ENCODE peak calls at places on chromosomes 11 and 22, in ten cellular contexts. One of them, this sample, is unnamed.
A peak's percentile ranks its signal among the peaks of the same experiment; 100 is the strongest.

GRCh38 chr11:69260622-69261021 is 33.3 kb upstream of the MYEOV start:
- DNase-seq in HCEC 1CT: no peak
- DNase-seq in stimulated activated CD4-positive, alpha-beta T cell treated with anti-CD3 and anti-CD28 coated beads, Interleukin-4, amount 100 ng/mL, for 48 hours: no peak
- DNase-seq in stomach: no peak
- DNase-seq in left ventricle myocardium inferior: no peak
- DNase-seq in pons: no peak
- DNase-seq in body of pancreas: no peak
- DNase-seq in activated T-helper 1 cell treated with anti-CD3 and anti-CD28 coated beads, Interleukin-12 subunit alpha, Interleukin-12 subunit beta, Interleukin-2, Interleukin-4 antibody, amounts not matched to agents 30 ng/mL and 10 ng/mL and 1 ng/mL, durations not matched to agents 14 hours and 24 hours and 36 hours: no peak
- DNase-seq in activated CD4-positive, alpha-beta T cell treated with anti-CD3 and anti-CD28 coated beads for 24 hours: no peak
- DNase-seq in NCI-H1092: no peak
- DNase-seq in this sample: no peak

GRCh38 chr11:59283311-59283710 is 70.6 kb upstream of the MPEG1 start:
- DNase-seq in HCEC 1CT: no peak
- DNase-seq in stimulated activated CD4-positive, alpha-beta T cell treated with anti-CD3 and anti-CD28 coated beads, Interleukin-4, amount 100 ng/mL, for 48 hours: no peak
- DNase-seq in stomach: no peak
- DNase-seq in left ventricle myocardium inferior: no peak
- DNase-seq in pons: no peak
- DNase-seq in body of pancreas: no peak
- DNase-seq in activated T-helper 1 cell treated with anti-CD3 and anti-CD28 coated beads, Interleukin-12 subunit alpha, Interleukin-12 subunit beta, Interleukin-2, Interleukin-4 antibody, amounts not matched to agents 30 ng/mL and 10 ng/mL and 1 ng/mL, durations not matched to agents 14 hours and 24 hours and 36 hours: no peak
- DNase-seq in activated CD4-positive, alpha-beta T cell treated with anti-CD3 and anti-CD28 coated beads for 24 hours: no peak
- DNase-seq in NCI-H1092: no peak
- DNase-seq in this sample: no peak

GRCh38 chr11:113894421-113894996 is 10.1 kb upstream of the HTR3B start:
- DNase-seq in HCEC 1CT: no peak
- DNase-seq in stimulated activated CD4-positive, alpha-beta T cell treated with anti-CD3 and anti-CD28 coated beads, Interleukin-4, amount 100 ng/mL, for 48 hours: no peak
- DNase-seq in stomach: no peak
- DNase-seq in left ventricle myocardium inferior: no peak
- DNase-seq in pons: no peak
- DNase-seq in body of pancreas: no peak
- DNase-seq in activated T-helper 1 cell treated with anti-CD3 and anti-CD28 coated beads, Interleukin-12 subunit alpha, Interleukin-12 subunit beta, Interleukin-2, Interleukin-4 antibody, amounts not matched to agents 30 ng/mL and 10 ng/mL and 1 ng/mL, durations not matched to agents 14 hours and 24 hours and 36 hours: no peak
- DNase-seq in activated CD4-positive, alpha-beta T cell treated with anti-CD3 and anti-CD28 coated beads for 24 hours: no peak
- DNase-seq in NCI-H1092: no peak
- DNase-seq in this sample: no peak

GRCh38 chr11:44305149-44305642 is 4.7 kb downstream of the ALX4 start:
- DNase-seq in HCEC 1CT: no peak
- DNase-seq in stimulated activated CD4-positive, alpha-beta T cell treated with anti-CD3 and anti-CD28 coated beads, Interleukin-4, amount 100 ng/mL, for 48 hours: no peak
- DNase-seq in stomach: no peak
- DNase-seq in left ventricle myocardium inferior: no peak
- DNase-seq in pons: no peak
- DNase-seq in body of pancreas: no peak
- DNase-seq in activated T-helper 1 cell treated with anti-CD3 and anti-CD28 coated beads, Interleukin-12 subunit alpha, Interleukin-12 subunit beta, Interleukin-2, Interleukin-4 antibody, amounts not matched to agents 30 ng/mL and 10 ng/mL and 1 ng/mL, durations not matched to agents 14 hours and 24 hours and 36 hours: no peak
- DNase-seq in activated CD4-positive, alpha-beta T cell treated with anti-CD3 and anti-CD28 coated beads for 24 hours: no peak
- DNase-seq in NCI-H1092: no peak
- DNase-seq in this sample: no peak

GRCh38 chr22:35649026-35649553 is 844 bp downstream of the APOL6 start:
- DNase-seq in HCEC 1CT: no peak
- DNase-seq in stimulated activated CD4-positive, alpha-beta T cell treated with anti-CD3 and anti-CD28 coated beads, Interleukin-4, amount 100 ng/mL, for 48 hours: no peak
- DNase-seq in stomach: no peak
- DNase-seq in left ventricle myocardium inferior: no peak
- DNase-seq in pons: no peak
- DNase-seq in body of pancreas: no peak
- DNase-seq in activated T-helper 1 cell treated with anti-CD3 and anti-CD28 coated beads, Interleukin-12 subunit alpha, Interleukin-12 subunit beta, Interleukin-2, Interleukin-4 antibody, amounts not matched to agents 30 ng/mL and 10 ng/mL and 1 ng/mL, durations not matched to agents 14 hours and 24 hours and 36 hours: no peak
- DNase-seq in activated CD4-positive, alpha-beta T cell treated with anti-CD3 and anti-CD28 coated beads for 24 hours: no peak
- DNase-seq in NCI-H1092: no peak
- DNase-seq in this sample: no peak

GRCh38 chr22:20422965-20423635 is 14.5 kb downstream of the SCARF2 start:
- DNase-seq in HCEC 1CT: no peak
- DNase-seq in stimulated activated CD4-positive, alpha-beta T cell treated with anti-CD3 and anti-CD28 coated beads, Interleukin-4, amount 100 ng/mL, for 48 hours: no peak
- DNase-seq in stomach: peak; percentile 78
- DNase-seq in left ventricle myocardium inferior: peak; percentile 80
- DNase-seq in pons: peak; percentile 90
- DNase-seq in body of pancreas: peak; percentile 77
- DNase-seq in activated T-helper 1 cell treated with anti-CD3 and anti-CD28 coated beads, Interleukin-12 subunit alpha, Interleukin-12 subunit beta, Interleukin-2, Interleukin-4 antibody, amounts not matched to agents 30 ng/mL and 10 ng/mL and 1 ng/mL, durations not matched to agents 14 hours and 24 hours and 36 hours: no peak
- DNase-seq in activated CD4-positive, alpha-beta T cell treated with anti-CD3 and anti-CD28 coated beads for 24 hours: no peak
- DNase-seq in NCI-H1092: no peak
- DNase-seq in this sample: peak; percentile 85

GRCh38 chr22:48305726-48306235 is 1521.9 kb downstream of the BRD1 start:
- DNase-seq in HCEC 1CT: no peak
- DNase-seq in stimulated activated CD4-positive, alpha-beta T cell treated with anti-CD3 and anti-CD28 coated beads, Interleukin-4, amount 100 ng/mL, for 48 hours: no peak
- DNase-seq in stomach: no peak
- DNase-seq in left ventricle myocardium inferior: no peak
- DNase-seq in pons: no peak
- DNase-seq in body of pancreas: no peak
- DNase-seq in activated T-helper 1 cell treated with anti-CD3 and anti-CD28 coated beads, Interleukin-12 subunit alpha, Interleukin-12 subunit beta, Interleukin-2, Interleukin-4 antibody, amounts not matched to agents 30 ng/mL and 10 ng/mL and 1 ng/mL, durations not matched to agents 14 hours and 24 hours and 36 hours: no peak
- DNase-seq in activated CD4-positive, alpha-beta T cell treated with anti-CD3 and anti-CD28 coated beads for 24 hours: no peak
- DNase-seq in NCI-H1092: no peak
- DNase-seq in this sample: no peak

GRCh38 chr11:114790910-114791309 is 112.6 kb downstream of the NXPE2 start:
- DNase-seq in HCEC 1CT: no peak
- DNase-seq in stimulated activated CD4-positive, alpha-beta T cell treated with anti-CD3 and anti-CD28 coated beads, Interleukin-4, amount 100 ng/mL, for 48 hours: no peak
- DNase-seq in stomach: no peak
- DNase-seq in left ventricle myocardium inferior: no peak
- DNase-seq in pons: no peak
- DNase-seq in body of pancreas: no peak
- DNase-seq in activated T-helper 1 cell treated with anti-CD3 and anti-CD28 coated beads, Interleukin-12 subunit alpha, Interleukin-12 subunit beta, Interleukin-2, Interleukin-4 antibody, amounts not matched to agents 30 ng/mL and 10 ng/mL and 1 ng/mL, durations not matched to agents 14 hours and 24 hours and 36 hours: no peak
- DNase-seq in activated CD4-positive, alpha-beta T cell treated with anti-CD3 and anti-CD28 coated beads for 24 hours: no peak
- DNase-seq in NCI-H1092: no peak
- DNase-seq in this sample: no peak

GRCh38 chr22:28855355-28856094 is 27.8 kb upstream of the ZNRF3 start:
- DNase-seq in HCEC 1CT: peak; percentile 36
- DNase-seq in stimulated activated CD4-positive, alpha-beta T cell treated with anti-CD3 and anti-CD28 coated beads, Interleukin-4, amount 100 ng/mL, for 48 hours: peak; percentile 4
- DNase-seq in stomach: peak; percentile 42
- DNase-seq in left ventricle myocardium inferior: no peak
- DNase-seq in pons: peak; percentile 71
- DNase-seq in body of pancreas: peak; percentile 59
- DNase-seq in activated T-helper 1 cell treated with anti-CD3 and anti-CD28 coated beads, Interleukin-12 subunit alpha, Interleukin-12 subunit beta, Interleukin-2, Interleukin-4 antibody, amounts not matched to agents 30 ng/mL and 10 ng/mL and 1 ng/mL, durations not matched to agents 14 hours and 24 hours and 36 hours: peak; percentile 11
- DNase-seq in activated CD4-positive, alpha-beta T cell treated with anti-CD3 and anti-CD28 coated beads for 24 hours: peak; percentile 45
- DNase-seq in NCI-H1092: peak; percentile 2
- DNase-seq in this sample: peak; percentile 63

GRCh38 chr22:37904572-37905533 is 1.2 kb upstream of the MICALL1 start:
- DNase-seq in HCEC 1CT: peak; percentile 97
- DNase-seq in stimulated activated CD4-positive, alpha-beta T cell treated with anti-CD3 and anti-CD28 coated beads, Interleukin-4, amount 100 ng/mL, for 48 hours: peak; percentile 8
- DNase-seq in stomach: peak; percentile 65
- DNase-seq in left ventricle myocardium inferior: peak; percentile 29
- DNase-seq in pons: peak; percentile 49
- DNase-seq in body of pancreas: peak; percentile 26
- DNase-seq in activated T-helper 1 cell treated with anti-CD3 and anti-CD28 coated beads, Interleukin-12 subunit alpha, Interleukin-12 subunit beta, Interleukin-2, Interleukin-4 antibody, amounts not matched to agents 30 ng/mL and 10 ng/mL and 1 ng/mL, durations not matched to agents 14 hours and 24 hours and 36 hours: no peak
- DNase-seq in activated CD4-positive, alpha-beta T cell treated with anti-CD3 and anti-CD28 coated beads for 24 hours: no peak
- DNase-seq in NCI-H1092: no peak
- DNase-seq in this sample: peak; percentile 68

GRCh38 chr11:57977709-57978108 is 46.0 kb upstream of the OR9Q1 start:
- DNase-seq in HCEC 1CT: no peak
- DNase-seq in stimulated activated CD4-positive, alpha-beta T cell treated with anti-CD3 and anti-CD28 coated beads, Interleukin-4, amount 100 ng/mL, for 48 hours: no peak
- DNase-seq in stomach: peak; percentile 66
- DNase-seq in left ventricle myocardium inferior: no peak
- DNase-seq in pons: no peak
- DNase-seq in body of pancreas: peak; percentile 56
- DNase-seq in activated T-helper 1 cell treated with anti-CD3 and anti-CD28 coated beads, Interleukin-12 subunit alpha, Interleukin-12 subunit beta, Interleukin-2, Interleukin-4 antibody, amounts not matched to agents 30 ng/mL and 10 ng/mL and 1 ng/mL, durations not matched to agents 14 hours and 24 hours and 36 hours: no peak
- DNase-seq in activated CD4-positive, alpha-beta T cell treated with anti-CD3 and anti-CD28 coated beads for 24 hours: no peak
- DNase-seq in NCI-H1092: no peak
- DNase-seq in this sample: no peak

GRCh38 chr22:36925388-36926290 is 12.2 kb downstream of the CSF2RB start:
- DNase-seq in HCEC 1CT: peak; percentile 50
- DNase-seq in stimulated activated CD4-positive, alpha-beta T cell treated with anti-CD3 and anti-CD28 coated beads, Interleukin-4, amount 100 ng/mL, for 48 hours: no peak
- DNase-seq in stomach: no peak
- DNase-seq in left ventricle myocardium inferior: no peak
- DNase-seq in pons: no peak
- DNase-seq in body of pancreas: no peak
- DNase-seq in activated T-helper 1 cell treated with anti-CD3 and anti-CD28 coated beads, Interleukin-12 subunit alpha, Interleukin-12 subunit beta, Interleukin-2, Interleukin-4 antibody, amounts not matched to agents 30 ng/mL and 10 ng/mL and 1 ng/mL, durations not matched to agents 14 hours and 24 hours and 36 hours: no peak
- DNase-seq in activated CD4-positive, alpha-beta T cell treated with anti-CD3 and anti-CD28 coated beads for 24 hours: no peak
- DNase-seq in NCI-H1092: no peak
- DNase-seq in this sample: no peak

GRCh38 chr11:16902979-16903378 is 111.2 kb downstream of the PLEKHA7 start:
- DNase-seq in HCEC 1CT: peak; percentile 31
- DNase-seq in stimulated activated CD4-positive, alpha-beta T cell treated with anti-CD3 and anti-CD28 coated beads, Interleukin-4, amount 100 ng/mL, for 48 hours: no peak
- DNase-seq in stomach: no peak
- DNase-seq in left ventricle myocardium inferior: no peak
- DNase-seq in pons: no peak
- DNase-seq in body of pancreas: no peak
- DNase-seq in activated T-helper 1 cell treated with anti-CD3 and anti-CD28 coated beads, Interleukin-12 subunit alpha, Interleukin-12 subunit beta, Interleukin-2, Interleukin-4 antibody, amounts not matched to agents 30 ng/mL and 10 ng/mL and 1 ng/mL, durations not matched to agents 14 hours and 24 hours and 36 hours: no peak
- DNase-seq in activated CD4-positive, alpha-beta T cell treated with anti-CD3 and anti-CD28 coated beads for 24 hours: no peak
- DNase-seq in NCI-H1092: no peak
- DNase-seq in this sample: no peak

GRCh38 chr11:99199336-99199735 is 178.6 kb downstream of the CNTN5 start:
- DNase-seq in HCEC 1CT: no peak
- DNase-seq in stimulated activated CD4-positive, alpha-beta T cell treated with anti-CD3 and anti-CD28 coated beads, Interleukin-4, amount 100 ng/mL, for 48 hours: no peak
- DNase-seq in stomach: no peak
- DNase-seq in left ventricle myocardium inferior: no peak
- DNase-seq in pons: peak; percentile 37
- DNase-seq in body of pancreas: no peak
- DNase-seq in activated T-helper 1 cell treated with anti-CD3 and anti-CD28 coated beads, Interleukin-12 subunit alpha, Interleukin-12 subunit beta, Interleukin-2, Interleukin-4 antibody, amounts not matched to agents 30 ng/mL and 10 ng/mL and 1 ng/mL, durations not matched to agents 14 hours and 24 hours and 36 hours: no peak
- DNase-seq in activated CD4-positive, alpha-beta T cell treated with anti-CD3 and anti-CD28 coated beads for 24 hours: no peak
- DNase-seq in NCI-H1092: no peak
- DNase-seq in this sample: peak; percentile 22

GRCh38 chr11:31815743-31816466 is 4.8 kb upstream of the PAX6 start:
- DNase-seq in HCEC 1CT: no peak
- DNase-seq in stimulated activated CD4-positive, alpha-beta T cell treated with anti-CD3 and anti-CD28 coated beads, Interleukin-4, amount 100 ng/mL, for 48 hours: no peak
- DNase-seq in stomach: no peak
- DNase-seq in left ventricle myocardium inferior: no peak
- DNase-seq in pons: no peak
- DNase-seq in body of pancreas: no peak
- DNase-seq in activated T-helper 1 cell treated with anti-CD3 and anti-CD28 coated beads, Interleukin-12 subunit alpha, Interleukin-12 subunit beta, Interleukin-2, Interleukin-4 antibody, amounts not matched to agents 30 ng/mL and 10 ng/mL and 1 ng/mL, durations not matched to agents 14 hours and 24 hours and 36 hours: no peak
- DNase-seq in activated CD4-positive, alpha-beta T cell treated with anti-CD3 and anti-CD28 coated beads for 24 hours: no peak
- DNase-seq in NCI-H1092: no peak
- DNase-seq in this sample: no peak

GRCh38 chr22:38109391-38110000 is 988 bp downstream of the BAIAP2L2 start:
- DNase-seq in HCEC 1CT: no peak
- DNase-seq in stimulated activated CD4-positive, alpha-beta T cell treated with anti-CD3 and anti-CD28 coated beads, Interleukin-4, amount 100 ng/mL, for 48 hours: no peak
- DNase-seq in stomach: no peak
- DNase-seq in left ventricle myocardium inferior: no peak
- DNase-seq in pons: no peak
- DNase-seq in body of pancreas: peak; percentile 25
- DNase-seq in activated T-helper 1 cell treated with anti-CD3 and anti-CD28 coated beads, Interleukin-12 subunit alpha, Interleukin-12 subunit beta, Interleukin-2, Interleukin-4 antibody, amounts not matched to agents 30 ng/mL and 10 ng/mL and 1 ng/mL, durations not matched to agents 14 hours and 24 hours and 36 hours: no peak
- DNase-seq in activated CD4-positive, alpha-beta T cell treated with anti-CD3 and anti-CD28 coated beads for 24 hours: no peak
- DNase-seq in NCI-H1092: no peak
- DNase-seq in this sample: no peak

GRCh38 chr11:67504023-67504949 is 877 bp downstream of the PITPNM1 start:
- DNase-seq in HCEC 1CT: no peak
- DNase-seq in stimulated activated CD4-positive, alpha-beta T cell treated with anti-CD3 and anti-CD28 coated beads, Interleukin-4, amount 100 ng/mL, for 48 hours: no peak
- DNase-seq in stomach: no peak
- DNase-seq in left ventricle myocardium inferior: no peak
- DNase-seq in pons: no peak
- DNase-seq in body of pancreas: peak; percentile 50
- DNase-seq in activated T-helper 1 cell treated with anti-CD3 and anti-CD28 coated beads, Interleukin-12 subunit alpha, Interleukin-12 subunit beta, Interleukin-2, Interleukin-4 antibody, amounts not matched to agents 30 ng/mL and 10 ng/mL and 1 ng/mL, durations not matched to agents 14 hours and 24 hours and 36 hours: peak; percentile 34
- DNase-seq in activated CD4-positive, alpha-beta T cell treated with anti-CD3 and anti-CD28 coated beads for 24 hours: no peak
- DNase-seq in NCI-H1092: no peak
- DNase-seq in this sample: peak; percentile 4

GRCh38 chr22:43408009-43408408 is 3.8 kb upstream of the MPPED1 start:
- DNase-seq in HCEC 1CT: no peak
- DNase-seq in stimulated activated CD4-positive, alpha-beta T cell treated with anti-CD3 and anti-CD28 coated beads, Interleukin-4, amount 100 ng/mL, for 48 hours: no peak
- DNase-seq in stomach: no peak
- DNase-seq in left ventricle myocardium inferior: no peak
- DNase-seq in pons: no peak
- DNase-seq in body of pancreas: no peak
- DNase-seq in activated T-helper 1 cell treated with anti-CD3 and anti-CD28 coated beads, Interleukin-12 subunit alpha, Interleukin-12 subunit beta, Interleukin-2, Interleukin-4 antibody, amounts not matched to agents 30 ng/mL and 10 ng/mL and 1 ng/mL, durations not matched to agents 14 hours and 24 hours and 36 hours: no peak
- DNase-seq in activated CD4-positive, alpha-beta T cell treated with anti-CD3 and anti-CD28 coated beads for 24 hours: no peak
- DNase-seq in NCI-H1092: no peak
- DNase-seq in this sample: no peak

GRCh38 chr11:44946268-44946667 is 4.4 kb downstream of the TP53I11 start:
- DNase-seq in HCEC 1CT: no peak
- DNase-seq in stimulated activated CD4-positive, alpha-beta T cell treated with anti-CD3 and anti-CD28 coated beads, Interleukin-4, amount 100 ng/mL, for 48 hours: no peak
- DNase-seq in stomach: no peak
- DNase-seq in left ventricle myocardium inferior: peak; percentile 87
- DNase-seq in pons: no peak
- DNase-seq in body of pancreas: peak; percentile 46
- DNase-seq in activated T-helper 1 cell treated with anti-CD3 and anti-CD28 coated beads, Interleukin-12 subunit alpha, Interleukin-12 subunit beta, Interleukin-2, Interleukin-4 antibody, amounts not matched to agents 30 ng/mL and 10 ng/mL and 1 ng/mL, durations not matched to agents 14 hours and 24 hours and 36 hours: no peak
- DNase-seq in activated CD4-positive, alpha-beta T cell treated with anti-CD3 and anti-CD28 coated beads for 24 hours: no peak
- DNase-seq in NCI-H1092: no peak
- DNase-seq in this sample: no peak

GRCh38 chr11:69275178-69275577 is 18.8 kb upstream of the MYEOV start:
- DNase-seq in HCEC 1CT: no peak
- DNase-seq in stimulated activated CD4-positive, alpha-beta T cell treated with anti-CD3 and anti-CD28 coated beads, Interleukin-4, amount 100 ng/mL, for 48 hours: no peak
- DNase-seq in stomach: no peak
- DNase-seq in left ventricle myocardium inferior: no peak
- DNase-seq in pons: no peak
- DNase-seq in body of pancreas: no peak
- DNase-seq in activated T-helper 1 cell treated with anti-CD3 and anti-CD28 coated beads, Interleukin-12 subunit alpha, Interleukin-12 subunit beta, Interleukin-2, Interleukin-4 antibody, amounts not matched to agents 30 ng/mL and 10 ng/mL and 1 ng/mL, durations not matched to agents 14 hours and 24 hours and 36 hours: no peak
- DNase-seq in activated CD4-positive, alpha-beta T cell treated with anti-CD3 and anti-CD28 coated beads for 24 hours: no peak
- DNase-seq in NCI-H1092: no peak
- DNase-seq in this sample: no peak

GRCh38 chr11:85725510-85726258 is 39.7 kb upstream of the CCDC89 start:
- DNase-seq in HCEC 1CT: peak; percentile 94
- DNase-seq in stimulated activated CD4-positive, alpha-beta T cell treated with anti-CD3 and anti-CD28 coated beads, Interleukin-4, amount 100 ng/mL, for 48 hours: no peak
- DNase-seq in stomach: no peak
- DNase-seq in left ventricle myocardium inferior: no peak
- DNase-seq in pons: no peak
- DNase-seq in body of pancreas: no peak
- DNase-seq in activated T-helper 1 cell treated with anti-CD3 and anti-CD28 coated beads, Interleukin-12 subunit alpha, Interleukin-12 subunit beta, Interleukin-2, Interleukin-4 antibody, amounts not matched to agents 30 ng/mL and 10 ng/mL and 1 ng/mL, durations not matched to agents 14 hours and 24 hours and 36 hours: no peak
- DNase-seq in activated CD4-positive, alpha-beta T cell treated with anti-CD3 and anti-CD28 coated beads for 24 hours: no peak
- DNase-seq in NCI-H1092: no peak
- DNase-seq in this sample: no peak

GRCh38 chr11:132139181-132139580 is 768.8 kb downstream of the NTM start:
- DNase-seq in HCEC 1CT: no peak
- DNase-seq in stimulated activated CD4-positive, alpha-beta T cell treated with anti-CD3 and anti-CD28 coated beads, Interleukin-4, amount 100 ng/mL, for 48 hours: no peak
- DNase-seq in stomach: no peak
- DNase-seq in left ventricle myocardium inferior: no peak
- DNase-seq in pons: no peak
- DNase-seq in body of pancreas: no peak
- DNase-seq in activated T-helper 1 cell treated with anti-CD3 and anti-CD28 coated beads, Interleukin-12 subunit alpha, Interleukin-12 subunit beta, Interleukin-2, Interleukin-4 antibody, amounts not matched to agents 30 ng/mL and 10 ng/mL and 1 ng/mL, durations not matched to agents 14 hours and 24 hours and 36 hours: no peak
- DNase-seq in activated CD4-positive, alpha-beta T cell treated with anti-CD3 and anti-CD28 coated beads for 24 hours: no peak
- DNase-seq in NCI-H1092: no peak
- DNase-seq in this sample: no peak

GRCh38 chr11:6625156-6625831 is 6.1 kb upstream of the TPP1 start:
- DNase-seq in HCEC 1CT: no peak
- DNase-seq in stimulated activated CD4-positive, alpha-beta T cell treated with anti-CD3 and anti-CD28 coated beads, Interleukin-4, amount 100 ng/mL, for 48 hours: no peak
- DNase-seq in stomach: no peak
- DNase-seq in left ventricle myocardium inferior: peak; percentile 10
- DNase-seq in pons: no peak
- DNase-seq in body of pancreas: peak; percentile 59
- DNase-seq in activated T-helper 1 cell treated with anti-CD3 and anti-CD28 coated beads, Interleukin-12 subunit alpha, Interleukin-12 subunit beta, Interleukin-2, Interleukin-4 antibody, amounts not matched to agents 30 ng/mL and 10 ng/mL and 1 ng/mL, durations not matched to agents 14 hours and 24 hours and 36 hours: no peak
- DNase-seq in activated CD4-positive, alpha-beta T cell treated with anti-CD3 and anti-CD28 coated beads for 24 hours: no peak
- DNase-seq in NCI-H1092: no peak
- DNase-seq in this sample: no peak

GRCh38 chr11:75543808-75544207 is 18.1 kb upstream of the GDPD5 start:
- DNase-seq in HCEC 1CT: no peak
- DNase-seq in stimulated activated CD4-positive, alpha-beta T cell treated with anti-CD3 and anti-CD28 coated beads, Interleukin-4, amount 100 ng/mL, for 48 hours: no peak
- DNase-seq in stomach: no peak
- DNase-seq in left ventricle myocardium inferior: no peak
- DNase-seq in pons: no peak
- DNase-seq in body of pancreas: no peak
- DNase-seq in activated T-helper 1 cell treated with anti-CD3 and anti-CD28 coated beads, Interleukin-12 subunit alpha, Interleukin-12 subunit beta, Interleukin-2, Interleukin-4 antibody, amounts not matched to agents 30 ng/mL and 10 ng/mL and 1 ng/mL, durations not matched to agents 14 hours and 24 hours and 36 hours: no peak
- DNase-seq in activated CD4-positive, alpha-beta T cell treated with anti-CD3 and anti-CD28 coated beads for 24 hours: no peak
- DNase-seq in NCI-H1092: no peak
- DNase-seq in this sample: no peak

GRCh38 chr11:19918302-19919049 is 205.8 kb downstream of the NAV2 start:
- DNase-seq in HCEC 1CT: peak; percentile 43
- DNase-seq in stimulated activated CD4-positive, alpha-beta T cell treated with anti-CD3 and anti-CD28 coated beads, Interleukin-4, amount 100 ng/mL, for 48 hours: no peak
- DNase-seq in stomach: no peak
- DNase-seq in left ventricle myocardium inferior: no peak
- DNase-seq in pons: no peak
- DNase-seq in body of pancreas: no peak
- DNase-seq in activated T-helper 1 cell treated with anti-CD3 and anti-CD28 coated beads, Interleukin-12 subunit alpha, Interleukin-12 subunit beta, Interleukin-2, Interleukin-4 antibody, amounts not matched to agents 30 ng/mL and 10 ng/mL and 1 ng/mL, durations not matched to agents 14 hours and 24 hours and 36 hours: no peak
- DNase-seq in activated CD4-positive, alpha-beta T cell treated with anti-CD3 and anti-CD28 coated beads for 24 hours: no peak
- DNase-seq in NCI-H1092: no peak
- DNase-seq in this sample: no peak

GRCh38 chr22:40679249-40679963 is at the start of gene MCHR1:
- DNase-seq in HCEC 1CT: no peak
- DNase-seq in stimulated activated CD4-positive, alpha-beta T cell treated with anti-CD3 and anti-CD28 coated beads, Interleukin-4, amount 100 ng/mL, for 48 hours: no peak
- DNase-seq in stomach: no peak
- DNase-seq in left ventricle myocardium inferior: no peak
- DNase-seq in pons: no peak
- DNase-seq in body of pancreas: no peak
- DNase-seq in activated T-helper 1 cell treated with anti-CD3 and anti-CD28 coated beads, Interleukin-12 subunit alpha, Interleukin-12 subunit beta, Interleukin-2, Interleukin-4 antibody, amounts not matched to agents 30 ng/mL and 10 ng/mL and 1 ng/mL, durations not matched to agents 14 hours and 24 hours and 36 hours: no peak
- DNase-seq in activated CD4-positive, alpha-beta T cell treated with anti-CD3 and anti-CD28 coated beads for 24 hours: no peak
- DNase-seq in NCI-H1092: no peak
- DNase-seq in this sample: no peak

GRCh38 chr11:98099371-98099770 is 921.4 kb upstream of the CNTN5 start:
- DNase-seq in HCEC 1CT: no peak
- DNase-seq in stimulated activated CD4-positive, alpha-beta T cell treated with anti-CD3 and anti-CD28 coated beads, Interleukin-4, amount 100 ng/mL, for 48 hours: no peak
- DNase-seq in stomach: no peak
- DNase-seq in left ventricle myocardium inferior: no peak
- DNase-seq in pons: peak; percentile 15
- DNase-seq in body of pancreas: no peak
- DNase-seq in activated T-helper 1 cell treated with anti-CD3 and anti-CD28 coated beads, Interleukin-12 subunit alpha, Interleukin-12 subunit beta, Interleukin-2, Interleukin-4 antibody, amounts not matched to agents 30 ng/mL and 10 ng/mL and 1 ng/mL, durations not matched to agents 14 hours and 24 hours and 36 hours: no peak
- DNase-seq in activated CD4-positive, alpha-beta T cell treated with anti-CD3 and anti-CD28 coated beads for 24 hours: no peak
- DNase-seq in NCI-H1092: no peak
- DNase-seq in this sample: no peak

GRCh38 chr22:37972527-37972926 is 11.8 kb downstream of the SOX10 start:
- DNase-seq in HCEC 1CT: no peak
- DNase-seq in stimulated activated CD4-positive, alpha-beta T cell treated with anti-CD3 and anti-CD28 coated beads, Interleukin-4, amount 100 ng/mL, for 48 hours: no peak
- DNase-seq in stomach: no peak
- DNase-seq in left ventricle myocardium inferior: no peak
- DNase-seq in pons: peak; percentile 64
- DNase-seq in body of pancreas: no peak
- DNase-seq in activated T-helper 1 cell treated with anti-CD3 and anti-CD28 coated beads, Interleukin-12 subunit alpha, Interleukin-12 subunit beta, Interleukin-2, Interleukin-4 antibody, amounts not matched to agents 30 ng/mL and 10 ng/mL and 1 ng/mL, durations not matched to agents 14 hours and 24 hours and 36 hours: no peak
- DNase-seq in activated CD4-positive, alpha-beta T cell treated with anti-CD3 and anti-CD28 coated beads for 24 hours: no peak
- DNase-seq in NCI-H1092: no peak
- DNase-seq in this sample: no peak

This sample was measured in midbrain.